ENCODE peak calls at places on chromosomes 7 and 10, in six cellular contexts. E is CD8-positive, alpha-beta T cell; R is left ventricle myocardium inferior; O is RWPE1; B is neural crest cell; C is mesothelial cell of epicardium. K is an unnamed sample.
A peak's percentile ranks its signal among the peaks of the same experiment; 100 is the strongest.

GRCh38 chr10:131450220-131450765 is 138.8 kb upstream of the TCERG1L start:
- DNase-seq in R (no peak), C (peak; percentile 29), O (no peak), B (no peak), E (no peak), K (no peak)

GRCh38 chr10:12501324-12501723 is 152.0 kb downstream of the CAMK1D start:
- DNase-seq in E (no peak), C (no peak), B (no peak), O (no peak), R (no peak), K (no peak)

GRCh38 chr7:131212114-131212513 is 115.6 kb upstream of the MKLN1 start:
- DNase-seq in O (no peak), B (no peak), R (no peak), C (no peak), E (no peak), K (no peak)

GRCh38 chr7:70829221-70830059 is 302.5 kb upstream of the GALNT17 start:
- DNase-seq in R (peak; percentile 63), E (peak; percentile 13), B (peak; percentile 74), O (peak; percentile 53), C (peak; percentile 73), K (peak; percentile 55)

GRCh38 chr7:157432957-157433576 is 96.3 kb downstream of the DNAJB6 start:
- DNase-seq in R (no peak), C (peak; percentile 64), O (peak; percentile 19), E (peak; percentile 24), B (peak; percentile 66), K (peak; percentile 28)

GRCh38 chr10:11720260-11720741 is 21.9 kb upstream of the ECHDC3 start:
- DNase-seq in E (no peak), O (no peak), R (no peak), B (no peak), C (no peak), K (no peak)

GRCh38 chr10:109773818-109774440 is 149.4 kb downstream of the XPNPEP1 start:
- DNase-seq in O (peak; percentile 8), R (no peak), C (no peak), B (no peak), E (no peak), K (no peak)

GRCh38 chr10:71357792-71358265 is 38.8 kb downstream of the SLC29A3 start:
- DNase-seq in O (no peak), E (no peak), C (no peak), B (no peak), R (no peak), K (no peak)

GRCh38 chr10:11560076-11560709 is 51.3 kb downstream of the USP6NL start:
- DNase-seq in R (no peak), B (no peak), E (no peak), O (no peak), C (no peak), K (no peak)

GRCh38 chr10:7445474-7446135 is 34.8 kb upstream of the SFMBT2 start:
- DNase-seq in B (no peak), C (no peak), O (no peak), R (no peak), E (no peak), K (no peak)

GRCh38 chr10:34187201-34187600 is 627.9 kb downstream of the PARD3 start:
- DNase-seq in E (no peak), O (no peak), C (no peak), B (no peak), R (no peak), K (no peak)

GRCh38 chr10:80580811-80581468 is 43.2 kb downstream of the SH2D4B start:
- DNase-seq in O (no peak), B (no peak), R (no peak), C (no peak), E (no peak), K (no peak)

GRCh38 chr10:52491246-52492000 is 177.3 kb downstream of the DKK1 start:
- DNase-seq in E (no peak), O (no peak), B (no peak), C (no peak), R (no peak), K (no peak)

GRCh38 chr10:52484426-52485065 is 170.5 kb downstream of the DKK1 start:
- DNase-seq in R (no peak), O (no peak), C (no peak), B (no peak), E (no peak), K (no peak)

GRCh38 chr10:52486840-52487611 is 172.9 kb downstream of the DKK1 start:
- DNase-seq in B (no peak), O (peak; percentile 89), E (no peak), C (no peak), R (no peak), K (peak; percentile 86)

GRCh38 chr10:52485486-52485885 is 171.4 kb downstream of the DKK1 start:
- DNase-seq in B (no peak), O (no peak), R (no peak), C (no peak), E (no peak), K (no peak)

DNA sequence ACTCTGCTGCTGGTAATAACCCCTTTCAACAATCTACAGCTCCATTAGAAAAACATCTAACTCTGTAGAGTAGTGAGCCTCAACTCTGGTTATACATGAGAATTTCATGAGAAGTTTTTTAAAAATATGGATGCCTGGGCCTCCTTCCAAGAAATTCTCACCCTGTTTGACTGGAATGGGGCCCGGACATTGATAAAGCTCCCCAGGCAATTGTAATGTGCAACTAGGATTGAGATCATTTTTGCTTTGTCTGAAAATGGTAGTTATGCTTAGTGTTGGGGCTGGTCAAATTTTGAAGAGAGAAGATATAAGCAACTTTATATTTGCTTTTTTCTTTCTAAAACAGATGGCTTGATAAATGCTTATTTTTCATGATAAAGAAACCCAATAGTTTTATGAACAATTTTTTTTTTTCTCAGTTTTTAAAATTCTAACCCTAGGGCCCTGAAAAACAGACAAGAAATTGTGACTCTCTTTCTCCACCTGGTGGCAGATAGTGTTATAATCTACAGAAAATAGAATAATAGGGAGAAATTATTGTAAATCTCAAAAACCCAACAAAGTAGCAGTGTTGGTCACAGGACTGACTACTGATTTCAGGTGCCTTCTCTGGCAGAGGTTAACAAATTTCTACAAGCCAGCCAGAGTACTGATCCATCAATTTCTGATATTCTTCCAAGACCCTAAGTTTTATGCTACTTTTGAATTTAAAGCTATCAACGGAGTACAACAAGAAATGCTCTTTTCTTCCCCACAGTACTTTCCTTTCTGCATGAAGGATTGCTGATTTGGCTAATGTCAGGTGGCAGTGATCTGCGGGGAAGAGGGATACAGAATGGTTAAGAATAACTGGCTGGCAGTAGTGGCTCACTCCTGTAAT is 174.8 kb downstream of the DKK1 start:
- DNase-seq in O (peak; percentile 25), C (no peak), E (no peak), B (no peak), R (no peak), K (no peak)
- TF ChIP-seq CTCF in O (peak; percentile 64), C (peak; percentile 92), E (no peak), B (peak; percentile 83), R (peak; percentile 67), K (peak; percentile 58)

GRCh38 chr10:102801978-102802377 is 35.2 kb downstream of the CYP17A1 start:
- DNase-seq in C (no peak), E (no peak), R (no peak), O (no peak), B (no peak), K (no peak)

GRCh38 chr10:102802920-102803534 is 34.2 kb downstream of the CYP17A1 start:
- DNase-seq in R (no peak), O (no peak), E (no peak), C (no peak), B (no peak), K (no peak)

GRCh38 chr10:102801496-102801895 is 35.7 kb downstream of the CYP17A1 start:
- DNase-seq in B (no peak), O (no peak), E (no peak), C (no peak), R (no peak), K (no peak)

GRCh38 chr10:102800601-102801335 is 36.4 kb downstream of the CYP17A1 start:
- DNase-seq in R (no peak), C (no peak), O (no peak), E (no peak), B (no peak), K (no peak)

GRCh38 chr10:102799691-102800435 is 37.4 kb downstream of the CYP17A1 start:
- DNase-seq in O (no peak), E (no peak), C (no peak), B (no peak), R (peak; percentile 39), K (no peak)
- TF ChIP-seq CTCF in O (no peak), E (no peak), C (no peak), B (no peak), R (no peak), K (no peak)

GRCh38 chr10:67884842-67885680 is 605 bp downstream of the SIRT1 start:
- DNase-seq in B (peak; percentile 60), O (peak; percentile 70), E (peak; percentile 49), R (peak; percentile 85), C (peak; percentile 78), K (peak; percentile 17)

GRCh38 chr10:67883710-67884312 is 645 bp upstream of the SIRT1 start:
- DNase-seq in C (no peak), R (no peak), O (no peak), E (no peak), B (no peak), K (peak; percentile 30)

GRCh38 chr10:67884313-67884841 is at the start of gene SIRT1:
- DNase-seq in O (peak; percentile 96), B (peak; percentile 95), E (peak; percentile 84), R (peak; percentile 98), C (peak; percentile 97), K (peak; percentile 52)
- TF ChIP-seq CTCF in O (no peak), B (no peak), E (no peak), R (peak; percentile 6), C (no peak), K (no peak)

DNA sequence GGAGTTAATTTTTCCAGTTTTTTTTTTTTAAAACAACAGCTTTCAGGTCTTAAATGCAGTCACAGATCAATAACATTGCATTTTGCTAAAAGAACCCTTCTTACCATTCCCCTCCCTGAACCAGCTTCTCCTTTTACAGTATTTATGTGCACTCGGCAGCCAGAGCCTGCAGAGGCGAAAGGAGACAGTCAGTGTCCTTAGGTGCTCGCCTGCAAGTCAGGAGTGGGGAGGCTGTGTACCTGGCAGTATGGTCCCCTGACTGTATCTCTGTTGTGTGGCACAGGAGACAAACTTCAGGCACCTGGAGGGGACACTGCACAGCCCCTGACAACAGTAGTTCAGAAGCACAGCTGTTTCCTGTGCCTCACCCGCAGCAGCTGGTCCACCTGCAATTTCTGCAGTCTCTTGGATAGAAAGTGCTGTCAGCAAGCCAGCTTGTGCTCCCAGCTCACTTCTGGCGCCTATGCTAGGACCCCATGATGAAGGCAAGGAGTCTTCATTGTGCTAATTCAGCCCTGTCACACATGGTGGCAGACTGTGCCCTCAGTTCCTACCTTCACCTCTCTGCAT is 73.4 kb upstream of the LAMB4 start:
- DNase-seq in E (no peak), R (no peak), B (no peak), O (no peak), C (no peak), K (no peak)
- TF ChIP-seq CTCF in E (no peak), R (no peak), B (no peak), O (no peak), C (no peak), K (no peak)